ENCODE peak calls at places on chromosomes 4 and X, in eight cellular contexts. K is gastrocnemius medialis, P is spleen, J is upper lobe of left lung, A is heart left ventricle, S is IMR-90, X is stomach, I is Peyer's patch. O is an unnamed sample.

GRCh38 chr4:25888781-25889180 is 25.2 kb upstream of the SMIM20 start:
- DNase-seq in K (no peak), P (no peak), J (no peak), A (no peak), S (peak; percentile 39), X (no peak), I (no peak), O (no peak)

GRCh38 chrX:21738145-21738949 is 19.6 kb downstream of the SMPX start:
- DNase-seq in K (peak; percentile 75), P (no peak), J (no peak), A (no peak), S (no peak), X (no peak), I (no peak), O (no peak)

GRCh38 chrX:63250253-63250868 is 100.8 kb downstream of the SPIN4 start:
- DNase-seq in K (peak; percentile 7), P (no peak), J (no peak), A (peak; percentile 26), S (peak; percentile 85), X (peak; percentile 26), I (no peak), O (no peak)

GRCh38 chrX:41441934-41442823 is 5.0 kb upstream of the NYX start:
- DNase-seq in K (peak; percentile 93), P (peak; percentile 96), J (peak; percentile 97), A (peak; percentile 91), S (peak; percentile 55), X (peak; percentile 88), I (peak; percentile 90), O (no peak)

GRCh38 chrX:20461576-20461975 is 194.9 kb upstream of the RPS6KA3 start:
- DNase-seq in K (no peak), P (no peak), J (no peak), A (no peak), S (peak; percentile 39), X (no peak), I (no peak), O (no peak)

GRCh38 chr4:101162990-101163380 is 184.3 kb downstream of the PPP3CA start:
- DNase-seq in K (no peak), P (no peak), J (no peak), A (no peak), S (no peak), X (no peak), I (no peak), O (no peak)

GRCh38 chr4:108149588-108150380 is 18.9 kb downstream of the LEF1 start:
- DNase-seq in K (no peak), P (no peak), J (no peak), A (no peak), S (no peak), X (no peak), I (no peak), O (no peak)

GRCh38 chr4:15855804-15856475 is 77.8 kb downstream of the CD38 start:
- DNase-seq in K (peak; percentile 58), P (no peak), J (no peak), A (peak; percentile 64), S (no peak), X (no peak), I (no peak), O (no peak)

DNA sequence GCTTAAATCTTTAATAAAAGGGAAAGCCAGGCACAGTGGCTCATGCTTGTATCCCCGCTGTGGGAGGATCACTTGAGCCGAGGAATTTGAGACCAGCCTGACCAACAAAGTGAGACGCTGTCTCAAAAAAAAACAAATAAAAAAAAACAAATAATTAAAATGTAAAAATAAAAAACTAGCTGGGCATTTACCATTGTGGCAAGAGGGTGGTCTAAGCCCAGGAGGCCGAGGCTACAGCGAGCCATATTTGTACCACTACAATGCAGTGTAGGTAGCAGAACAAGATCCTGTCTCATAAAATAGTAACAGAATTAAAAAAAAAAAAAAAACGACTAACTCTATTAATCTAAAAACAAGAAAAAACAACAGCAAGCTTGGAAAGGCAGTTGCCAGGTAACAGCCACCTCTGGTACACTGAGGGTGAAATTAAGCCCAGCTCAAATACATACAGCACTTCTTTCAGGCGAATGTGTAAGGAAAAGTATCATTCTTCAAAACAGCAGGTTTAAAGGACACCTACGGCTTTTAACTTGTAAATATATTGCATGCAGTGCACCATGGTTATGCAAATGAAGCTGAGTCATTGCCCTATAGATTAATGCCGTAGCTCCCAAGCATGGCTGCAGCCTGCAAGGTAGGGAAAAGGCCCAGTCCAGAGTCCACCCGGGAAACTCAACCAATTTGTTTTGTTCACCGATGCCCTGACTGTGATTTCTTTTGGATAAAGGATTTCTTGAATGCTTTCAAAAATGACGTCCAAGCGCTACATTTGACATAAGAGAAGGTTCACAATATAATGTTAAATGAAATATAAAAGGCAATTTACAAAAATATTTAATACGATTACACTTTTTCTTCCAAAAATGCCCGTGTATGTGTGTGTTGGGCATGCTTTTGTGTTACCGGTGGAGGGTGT is 14.5 kb upstream of the TXLNG start:
- DNase-seq in K (no peak), P (no peak), J (no peak), A (no peak), S (peak; percentile 86), X (no peak), I (peak; percentile 52), O (no peak)
- H3K4me3 ChIP-seq in K (no peak overlapping the region), P (no peak overlapping the region), J (no peak overlapping the region), A (no peak overlapping the region), S (no peak overlapping the region), X (no peak overlapping the region), I (no peak overlapping the region), O (no peak overlapping the region)

GRCh38 chr4:77009511-77010120 is 60.1 kb downstream of the SEPTIN11 start:
- DNase-seq in K (no peak), P (no peak), J (no peak), A (no peak), S (no peak), X (no peak), I (no peak), O (no peak)

GRCh38 chr4:77014256-77014655 is 61.5 kb downstream of the CCNI start:
- DNase-seq in K (no peak), P (no peak), J (no peak), A (no peak), S (no peak), X (no peak), I (no peak), O (no peak)

GRCh38 chr4:77007358-77008230 is 58.0 kb downstream of the SEPTIN11 start:
- DNase-seq in K (no peak), P (no peak), J (no peak), A (peak; percentile 45), S (peak; percentile 83), X (no peak), I (no peak), O (no peak)

GRCh38 chr4:77012726-77013125 is 63.1 kb downstream of the CCNI start:
- DNase-seq in K (no peak), P (no peak), J (no peak), A (peak; percentile 46), S (no peak), X (no peak), I (no peak), O (no peak)

DNA sequence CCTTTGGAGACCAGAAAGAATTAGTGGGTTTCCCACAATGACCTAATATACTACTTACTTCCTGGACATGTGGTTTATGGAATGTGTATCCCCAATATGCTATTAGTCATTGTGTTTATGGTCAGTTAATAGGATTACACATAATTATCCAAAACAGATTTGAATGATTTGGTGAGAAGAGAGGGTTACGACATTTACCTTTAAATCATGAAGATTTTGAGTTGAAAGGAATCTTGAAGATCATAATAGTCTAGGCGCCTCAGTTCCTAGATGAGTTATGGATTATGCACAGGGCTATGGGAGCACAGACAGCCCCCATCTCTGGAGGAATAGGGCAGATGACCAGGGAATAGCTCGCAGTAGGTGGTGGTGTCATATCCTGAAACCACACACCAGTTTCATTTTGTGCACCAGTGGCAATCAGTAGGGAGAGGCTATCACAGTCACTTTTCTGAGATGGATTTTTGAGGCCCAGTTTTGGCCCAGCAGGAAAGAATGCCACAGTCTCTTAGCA is 61.3 kb downstream of the SEPTIN11 start:
- DNase-seq in K (no peak), P (no peak), J (no peak), A (no peak), S (peak; percentile 86), X (no peak), I (no peak), O (no peak)
- H3K36me3 ChIP-seq in K (peaks cover 15% of the 10 kb centered on the region), P (peaks cover 4% of the 10 kb centered on the region), J (no peaks in the 10 kb centered on the region), A (no peaks in the 10 kb centered on the region), S (peaks cover 40% of the 10 kb centered on the region), X (peaks cover 9% of the 10 kb centered on the region), I (no peaks in the 10 kb centered on the region), O (peaks cover 10% of the 10 kb centered on the region)

GRCh38 chrX:107207943-107208342 is 1.5 kb downstream of the DNAAF6 start:
- DNase-seq in K (no peak), P (no peak), J (no peak), A (no peak), S (no peak), X (no peak), I (no peak), O (no peak)

GRCh38 chrX:107204063-107204605 is 2.1 kb downstream of the NUP62CL start:
- DNase-seq in K (no peak), P (no peak), J (no peak), A (no peak), S (no peak), X (no peak), I (peak; percentile 50), O (no peak)

GRCh38 chrX:107206697-107207065 is 270 bp downstream of the DNAAF6 start:
- DNase-seq in K (no peak), P (no peak), J (no peak), A (no peak), S (no peak), X (no peak), I (no peak), O (no peak)

GRCh38 chrX:107207089-107207488 is 678 bp downstream of the DNAAF6 start:
- DNase-seq in K (no peak), P (no peak), J (no peak), A (no peak), S (no peak), X (no peak), I (no peak), O (no peak)

DNA sequence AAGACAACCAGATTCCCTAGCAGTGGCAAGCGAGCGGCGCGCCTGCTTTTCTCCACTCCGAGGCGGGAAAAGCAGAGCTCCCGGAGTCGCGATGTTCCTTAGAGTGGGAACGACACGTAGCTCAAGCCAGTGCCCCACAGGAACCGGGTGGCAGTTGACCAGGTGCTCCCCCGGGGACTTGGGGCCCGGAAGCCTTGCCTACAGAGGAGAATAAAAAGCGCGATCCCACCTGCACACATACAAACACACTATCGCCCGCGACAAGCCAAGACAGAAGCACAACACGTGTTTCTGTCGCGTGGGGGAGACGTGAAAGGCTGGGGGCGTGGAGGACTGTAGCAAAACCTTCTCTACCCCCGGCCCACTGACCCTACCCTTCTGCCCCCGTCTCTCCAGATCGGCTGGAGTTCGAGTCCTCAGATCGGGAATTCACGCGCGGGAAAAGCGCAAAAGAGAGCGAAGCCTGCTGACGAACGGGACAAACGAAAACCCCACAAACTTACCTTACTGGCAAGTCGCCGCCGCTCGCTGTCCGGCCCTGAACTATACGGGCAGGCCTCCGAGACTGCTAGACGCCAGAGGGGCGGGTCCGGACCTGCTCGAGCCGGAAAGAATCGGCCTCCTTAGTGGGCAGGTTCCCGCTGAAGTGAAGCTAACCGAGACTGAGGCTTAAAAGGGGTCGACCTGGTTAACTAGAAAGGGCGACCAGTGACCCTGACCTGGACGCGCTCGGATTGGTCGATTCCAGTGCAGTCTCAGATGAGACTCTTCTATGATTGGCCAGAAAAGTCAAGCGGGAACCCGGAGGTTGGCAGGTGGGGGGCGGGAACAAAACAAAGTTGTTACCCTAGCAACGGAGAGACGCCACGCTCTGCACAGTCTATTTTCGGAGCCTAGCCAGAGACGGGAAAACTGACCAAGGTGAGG is at the start of the genes DNAAF6 and NUP62CL:
- DNase-seq in K (peak; percentile 16), P (peak; percentile 85), J (peak; percentile 75), A (peak; percentile 54), S (no peak), X (peak; percentile 61), I (peak; percentile 68), O (no peak)
- TF ChIP-seq POLR2A in K (no peak), P (no peak), J (no peak), A (no peak), S (no peak), X (no peak), I (no peak), O (no peak)

GRCh38 chrX:135094726-135095125 is 25.6 kb downstream of the ETDB start:
- DNase-seq in K (no peak), P (no peak), J (peak; percentile 12), A (no peak), S (no peak), X (no peak), I (no peak), O (no peak)

GRCh38 chrX:135095715-135096114 is 24.6 kb downstream of the ETDB start:
- DNase-seq in K (no peak), P (peak; percentile 60), J (no peak), A (no peak), S (no peak), X (no peak), I (no peak), O (no peak)

GRCh38 chrX:135099493-135099783 is 20.9 kb downstream of the ETDB start:
- DNase-seq in K (no peak), P (no peak), J (no peak), A (no peak), S (no peak), X (no peak), I (no peak), O (no peak)
- H3K4me3 ChIP-seq in K (no peak overlapping the region), P (no peak overlapping the region), J (peak overlapping the region; percentile 62), A (peak overlapping the region; percentile 71), S (no peak overlapping the region), X (no peak overlapping the region), I (no peak overlapping the region), O (peak overlapping the region; percentile 55)